ENCODE peak calls at places on chromosomes 2 and 18, in seven cellular contexts. Z is activated naive CD4-positive, alpha-beta T cell treated with anti-CD3 and anti-CD28 coated beads, Interleukin-2, amount 50 U/mL, for 72 hours; A is upper lobe of right lung; I is activated CD4-positive, alpha-beta T cell treated with anti-CD3 and anti-CD28 coated beads for 36 hours; D is left colon; T is Panc1; U is heart left ventricle. Y is an unnamed sample.

GRCh38 chr2:168889635-168890005 is 610 bp downstream of the SPC25 start:
- ATAC-seq in Z (peak; percentile 1), A (no peak), I (no peak), D (peak; percentile 16), T (peak; percentile 7), U (no peak), Y (no peak)

GRCh38 chr2:28333606-28334526 is 58.8 kb upstream of the FOSL2 start:
- ATAC-seq in Z (no peak), A (no peak), I (no peak), D (no peak), T (no peak), U (peak; percentile 74), Y (peak; percentile 29)

GRCh38 chr2:223222397-223222796 is 170.4 kb downstream of the KCNE4 start:
- ATAC-seq in Z (no peak), A (no peak), I (no peak), D (no peak), T (peak; percentile 69), U (no peak), Y (no peak)

GRCh38 chr2:205835251-205835900 is 153.1 kb downstream of the NRP2 start:
- ATAC-seq in Z (no peak), A (peak; percentile 49), I (no peak), D (no peak), T (no peak), U (no peak), Y (no peak)

GRCh38 chr18:70295633-70296188 is 6.9 kb downstream of the SOCS6 start:
- ATAC-seq in Z (no peak), A (no peak), I (no peak), D (no peak), T (no peak), U (no peak), Y (no peak)

GRCh38 chr2:188765522-188765921 is 208.7 kb upstream of the COL3A1 start:
- ATAC-seq in Z (no peak), A (no peak), I (no peak), D (no peak), T (no peak), U (no peak), Y (no peak)

GRCh38 chr2:1907283-1907682 is 163.0 kb upstream of the PXDN start:
- ATAC-seq in Z (no peak), A (no peak), I (no peak), D (no peak), T (peak; percentile 37), U (no peak), Y (no peak)

GRCh38 chr2:10009271-10009810 is 34.0 kb upstream of the KLF11 start:
- ATAC-seq in Z (no peak), A (no peak), I (no peak), D (peak; percentile 4), T (peak; percentile 37), U (no peak), Y (no peak)

GRCh38 chr2:219766658-219767057 is 139.2 kb downstream of the SLC4A3 start:
- ATAC-seq in Z (no peak), A (no peak), I (no peak), D (no peak), T (no peak), U (peak; percentile 88), Y (no peak)

GRCh38 chr2:207481924-207482323 is 47.8 kb upstream of the CREB1 start:
- ATAC-seq in Z (no peak), A (no peak), I (no peak), D (no peak), T (peak; percentile 51), U (peak; percentile 73), Y (peak; percentile 50)

GRCh38 chr2:85547089-85547858 is 8.3 kb downstream of the MAT2A start:
- ATAC-seq in Z (peak; percentile 2), A (no peak), I (no peak), D (peak; percentile 14), T (peak; percentile 38), U (peak; percentile 9), Y (no peak)

GRCh38 chr18:46054956-46055831 is 16.9 kb downstream of the PSTPIP2 start:
- ATAC-seq in Z (peak; percentile 70), A (no peak), I (peak; percentile 74), D (no peak), T (no peak), U (no peak), Y (no peak)

GRCh38 chr2:48755473-48755872 is at the start of gene LHCGR:
- ATAC-seq in Z (no peak), A (peak; percentile 77), I (no peak), D (no peak), T (peak; percentile 69), U (peak; percentile 66), Y (peak; percentile 55)

GRCh38 chr2:96108578-96109561 is 7.5 kb downstream of the ADRA2B start:
- ATAC-seq in Z (no peak), A (no peak), I (no peak), D (no peak), T (no peak), U (peak; percentile 61), Y (peak; percentile 44)

GRCh38 chr2:175068534-175068933 is 63.4 kb upstream of the CHN1 start:
- ATAC-seq in Z (no peak), A (no peak), I (no peak), D (no peak), T (no peak), U (no peak), Y (no peak)

GRCh38 chr2:85734015-85734414 is 19.8 kb upstream of the ATOH8 start:
- ATAC-seq in Z (no peak), A (no peak), I (no peak), D (no peak), T (no peak), U (peak; percentile 54), Y (no peak)

GRCh38 chr2:112784199-112785189 is at the start of gene IL1A:
- ATAC-seq in Z (peak; percentile 39), A (peak; percentile 68), I (peak; percentile 71), D (peak; percentile 80), T (no peak), U (no peak), Y (no peak)

GRCh38 chr2:69471793-69472192 is 34.6 kb upstream of the NFU1 start:
- ATAC-seq in Z (no peak), A (no peak), I (no peak), D (peak; percentile 50), T (no peak), U (no peak), Y (no peak)

GRCh38 chr2:238259085-238260020 is 19.5 kb upstream of the HES6 start:
- ATAC-seq in Z (peak; percentile 23), A (no peak), I (no peak), D (peak; percentile 33), T (peak; percentile 70), U (no peak), Y (no peak)

GRCh38 chr2:126634273-126634861 is 21.6 kb upstream of the GYPC start:
- ATAC-seq in Z (peak; percentile 24), A (peak; percentile 60), I (no peak), D (peak; percentile 56), T (no peak), U (no peak), Y (no peak)